ENCODE peak calls at places on chromosomes 13 and 19, in five cellular contexts. One of them, this sample, is unnamed. For H3K4me1, the result is how much of the 10 kb centered on the place peaks cover.

GRCh38 chr19:47719047-47719885 is 6.0 kb downstream of the EHD2 start:
- DNase-seq in cardiac muscle cell: peak
- DNase-seq in OCI-LY7: no peak
- DNase-seq in heart right ventricle: peak
- DNase-seq in neuronal stem cell: no peak
- DNase-seq in this sample: peak

GRCh38 chr13:35833031-35833430 is 298.2 kb downstream of the DCLK1 start:
- DNase-seq in cardiac muscle cell: no peak
- DNase-seq in OCI-LY7: no peak
- DNase-seq in heart right ventricle: no peak
- DNase-seq in neuronal stem cell: no peak
- DNase-seq in this sample: no peak

GRCh38 chr13:21124853-21125252 is 51.5 kb downstream of the SKA3 start:
- DNase-seq in cardiac muscle cell: peak
- DNase-seq in OCI-LY7: no peak
- DNase-seq in heart right ventricle: no peak
- DNase-seq in neuronal stem cell: no peak
- DNase-seq in this sample: no peak

GRCh38 chr19:15129856-15130580 is 22.8 kb downstream of the SYDE1 start:
- DNase-seq in cardiac muscle cell: no peak
- DNase-seq in OCI-LY7: no peak
- DNase-seq in heart right ventricle: no peak
- DNase-seq in neuronal stem cell: no peak
- DNase-seq in this sample: no peak

GRCh38 chr13:24215732-24216131 is 55.2 kb downstream of the SPATA13 start:
- DNase-seq in cardiac muscle cell: no peak
- DNase-seq in OCI-LY7: no peak
- DNase-seq in heart right ventricle: peak
- DNase-seq in neuronal stem cell: no peak
- DNase-seq in this sample: no peak

GRCh38 chr13:36131931-36132297 is 732 bp upstream of the DCLK1 start:
- DNase-seq in cardiac muscle cell: no peak
- DNase-seq in OCI-LY7: no peak
- DNase-seq in heart right ventricle: peak
- DNase-seq in neuronal stem cell: no peak
- DNase-seq in this sample: no peak

GRCh38 chr13:30905932-30906383 is at the start of gene MEDAG:
- DNase-seq in cardiac muscle cell: no peak
- DNase-seq in OCI-LY7: no peak
- DNase-seq in heart right ventricle: peak
- DNase-seq in neuronal stem cell: no peak
- DNase-seq in this sample: peak

GRCh38 chr13:73368608-73369007 is 309.8 kb downstream of the KLF5 start:
- DNase-seq in cardiac muscle cell: no peak
- DNase-seq in OCI-LY7: no peak
- DNase-seq in heart right ventricle: no peak
- DNase-seq in neuronal stem cell: no peak
- DNase-seq in this sample: no peak

GRCh38 chr13:42762917-42763316 is 18.5 kb upstream of the FAM216B start:
- DNase-seq in cardiac muscle cell: no peak
- DNase-seq in OCI-LY7: no peak
- DNase-seq in heart right ventricle: no peak
- DNase-seq in neuronal stem cell: no peak
- DNase-seq in this sample: no peak

GRCh38 chr13:109790071-109790470 is 3.7 kb upstream of the IRS2 start:
- DNase-seq in cardiac muscle cell: no peak
- DNase-seq in OCI-LY7: no peak
- DNase-seq in heart right ventricle: no peak
- DNase-seq in neuronal stem cell: no peak
- DNase-seq in this sample: no peak

GRCh38 chr19:18282021-18282787 is 782 bp upstream of the JUND start:
- DNase-seq in cardiac muscle cell: no peak
- DNase-seq in OCI-LY7: peak
- DNase-seq in heart right ventricle: no peak
- DNase-seq in neuronal stem cell: no peak
- DNase-seq in this sample: no peak

GRCh38 chr19:13505761-13506549 is at the start of gene CACNA1A:
- DNase-seq in cardiac muscle cell: peak
- DNase-seq in OCI-LY7: no peak
- DNase-seq in heart right ventricle: no peak
- DNase-seq in neuronal stem cell: peak
- DNase-seq in this sample: no peak

GRCh38 chr19:34323433-34324204 is 41.4 kb upstream of the GPI start:
- DNase-seq in cardiac muscle cell: no peak
- DNase-seq in OCI-LY7: no peak
- DNase-seq in heart right ventricle: no peak
- DNase-seq in neuronal stem cell: no peak
- DNase-seq in this sample: no peak

GRCh38 chr13:113146750-113147149 is 11.7 kb upstream of the PROZ start:
- DNase-seq in cardiac muscle cell: no peak
- DNase-seq in OCI-LY7: no peak
- DNase-seq in heart right ventricle: no peak
- DNase-seq in neuronal stem cell: no peak
- DNase-seq in this sample: no peak

GRCh38 chr19:41324921-41325639 is 15.1 kb downstream of the CCDC97 start:
- DNase-seq in cardiac muscle cell: peak
- DNase-seq in OCI-LY7: no peak
- DNase-seq in heart right ventricle: peak
- DNase-seq in neuronal stem cell: no peak
- DNase-seq in this sample: peak

GRCh38 chr19:44640518-44640917 is 3.2 kb upstream of the PVR start:
- DNase-seq in cardiac muscle cell: no peak
- DNase-seq in OCI-LY7: no peak
- DNase-seq in heart right ventricle: no peak
- DNase-seq in neuronal stem cell: no peak
- DNase-seq in this sample: no peak

GRCh38 chr13:46531953-46532352 is 21.0 kb upstream of the LRCH1 start:
- DNase-seq in cardiac muscle cell: no peak
- DNase-seq in OCI-LY7: no peak
- DNase-seq in heart right ventricle: no peak
- DNase-seq in neuronal stem cell: no peak
- DNase-seq in this sample: no peak
- H3K4me1 ChIP-seq in cardiac muscle cell: under half
- H3K4me1 ChIP-seq in OCI-LY7: under half
- H3K4me1 ChIP-seq in heart right ventricle: under half
- H3K4me1 ChIP-seq in neuronal stem cell: under half
- H3K4me1 ChIP-seq in this sample: under half

DNA sequence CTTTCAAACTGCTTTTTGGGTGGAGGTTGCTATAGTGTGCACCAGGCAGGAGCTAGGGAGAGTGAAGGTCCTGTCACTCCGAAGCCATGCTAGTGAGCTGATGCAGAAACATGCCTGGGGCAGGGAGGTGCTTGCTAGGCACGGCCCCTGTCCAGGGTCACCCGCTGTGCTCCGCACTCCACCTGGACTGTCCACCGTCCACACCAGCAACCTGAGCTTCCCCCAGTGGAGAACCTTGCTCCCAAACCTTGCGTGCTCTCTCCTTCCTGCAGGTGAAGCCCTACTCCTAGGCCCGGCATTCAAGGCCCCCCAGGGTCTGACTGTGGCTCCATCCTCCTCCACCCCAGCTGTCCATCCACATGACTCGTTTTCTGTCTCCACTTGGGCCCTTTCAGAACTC is 12.3 kb downstream of the SLC15A1 start:
- DNase-seq in cardiac muscle cell: no peak
- DNase-seq in OCI-LY7: no peak
- DNase-seq in heart right ventricle: no peak
- DNase-seq in neuronal stem cell: no peak
- DNase-seq in this sample: no peak
- H3K4me1 ChIP-seq in cardiac muscle cell: under half
- H3K4me1 ChIP-seq in OCI-LY7: under half
- H3K4me1 ChIP-seq in heart right ventricle: under half
- H3K4me1 ChIP-seq in neuronal stem cell: under half
- H3K4me1 ChIP-seq in this sample: under half

GRCh38 chr19:45852941-45853340 is 10.0 kb downstream of the SYMPK start:
- DNase-seq in cardiac muscle cell: no peak
- DNase-seq in OCI-LY7: no peak
- DNase-seq in heart right ventricle: no peak
- DNase-seq in neuronal stem cell: no peak
- DNase-seq in this sample: no peak

GRCh38 chr19:45852145-45852750 is 10.7 kb downstream of the SYMPK start:
- DNase-seq in cardiac muscle cell: no peak
- DNase-seq in OCI-LY7: no peak
- DNase-seq in heart right ventricle: no peak
- DNase-seq in neuronal stem cell: no peak
- DNase-seq in this sample: no peak

GRCh38 chr19:45848922-45849321 is 14.0 kb downstream of the SYMPK start:
- DNase-seq in cardiac muscle cell: no peak
- DNase-seq in OCI-LY7: peak
- DNase-seq in heart right ventricle: no peak
- DNase-seq in neuronal stem cell: no peak
- DNase-seq in this sample: no peak

GRCh38 chr19:45854167-45854778 is 8.7 kb downstream of the SYMPK start:
- DNase-seq in cardiac muscle cell: no peak
- DNase-seq in OCI-LY7: no peak
- DNase-seq in heart right ventricle: no peak
- DNase-seq in neuronal stem cell: no peak
- DNase-seq in this sample: no peak
- H3K4me1 ChIP-seq in cardiac muscle cell: under half
- H3K4me1 ChIP-seq in OCI-LY7: under half
- H3K4me1 ChIP-seq in heart right ventricle: under half
- H3K4me1 ChIP-seq in neuronal stem cell: under half
- H3K4me1 ChIP-seq in this sample: under half

DNA sequence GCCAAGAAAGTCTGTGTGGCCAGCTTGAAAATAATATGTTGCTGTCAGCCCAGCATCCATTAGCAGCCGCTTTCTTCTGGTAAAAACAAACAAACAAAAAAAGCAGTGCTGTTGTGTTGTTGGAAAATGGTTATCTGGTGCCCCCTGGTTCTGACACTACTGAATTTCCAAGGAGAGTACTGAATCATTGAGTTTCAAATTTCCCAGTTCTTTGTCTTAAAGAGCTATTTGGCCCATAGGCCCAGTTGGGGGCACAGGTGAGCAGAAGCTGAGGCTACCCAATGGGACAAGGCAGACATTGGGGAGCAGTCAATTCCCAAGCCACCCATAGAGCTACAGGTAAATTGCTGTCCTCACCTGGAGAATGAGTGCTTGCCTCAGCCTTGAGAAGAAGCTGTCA is 995.9 kb downstream of the UQCRFS1 start:
- DNase-seq in cardiac muscle cell: no peak
- DNase-seq in OCI-LY7: no peak
- DNase-seq in heart right ventricle: no peak
- DNase-seq in neuronal stem cell: no peak
- DNase-seq in this sample: no peak
- H3K4me1 ChIP-seq in cardiac muscle cell: under half
- H3K4me1 ChIP-seq in OCI-LY7: under half
- H3K4me1 ChIP-seq in heart right ventricle: under half
- H3K4me1 ChIP-seq in neuronal stem cell: under half
- H3K4me1 ChIP-seq in this sample: under half

GRCh38 chr19:2973229-2973628 is 4.1 kb upstream of the TLE6 start:
- DNase-seq in cardiac muscle cell: no peak
- DNase-seq in OCI-LY7: no peak
- DNase-seq in heart right ventricle: peak
- DNase-seq in neuronal stem cell: no peak
- DNase-seq in this sample: no peak
- H3K4me1 ChIP-seq in cardiac muscle cell: under half
- H3K4me1 ChIP-seq in OCI-LY7: half or more
- H3K4me1 ChIP-seq in heart right ventricle: half or more
- H3K4me1 ChIP-seq in neuronal stem cell: under half
- H3K4me1 ChIP-seq in this sample: half or more

GRCh38 chr19:1811472-1811894 is 593 bp downstream of the ATP8B3 start:
- DNase-seq in cardiac muscle cell: peak
- DNase-seq in OCI-LY7: peak
- DNase-seq in heart right ventricle: peak
- DNase-seq in neuronal stem cell: no peak
- DNase-seq in this sample: peak
- H3K4me1 ChIP-seq in cardiac muscle cell: under half
- H3K4me1 ChIP-seq in OCI-LY7: under half
- H3K4me1 ChIP-seq in heart right ventricle: under half
- H3K4me1 ChIP-seq in neuronal stem cell: under half
- H3K4me1 ChIP-seq in this sample: under half

GRCh38 chr19:16285769-16286564 is 38.7 kb upstream of the KLF2 start:
- DNase-seq in cardiac muscle cell: peak
- DNase-seq in OCI-LY7: no peak
- DNase-seq in heart right ventricle: peak
- DNase-seq in neuronal stem cell: peak
- DNase-seq in this sample: no peak

GRCh38 chr19:16283103-16283469 is 41.5 kb upstream of the KLF2 start:
- DNase-seq in cardiac muscle cell: no peak
- DNase-seq in OCI-LY7: no peak
- DNase-seq in heart right ventricle: no peak
- DNase-seq in neuronal stem cell: no peak
- DNase-seq in this sample: no peak

GRCh38 chr19:16281743-16282142 is 42.9 kb upstream of the KLF2 start:
- DNase-seq in cardiac muscle cell: no peak
- DNase-seq in OCI-LY7: no peak
- DNase-seq in heart right ventricle: no peak
- DNase-seq in neuronal stem cell: no peak
- DNase-seq in this sample: no peak
- H3K4me1 ChIP-seq in cardiac muscle cell: under half
- H3K4me1 ChIP-seq in OCI-LY7: under half
- H3K4me1 ChIP-seq in heart right ventricle: half or more
- H3K4me1 ChIP-seq in neuronal stem cell: under half
- H3K4me1 ChIP-seq in this sample: under half

This sample was measured in transverse colon.